ENCODE peak calls at places on chromosomes 11 and 22, in eight cellular contexts. O, F, U, G, R, J, K and Q are unnamed samples.

GRCh38 chr11:3959015-3959917 is 103.8 kb downstream of the STIM1 start:
- DNase-seq in O (no peak), F (no peak), U (no peak), G (peak), R (peak), J (no peak), K (no peak), Q (no peak)

GRCh38 chr22:37801946-37802309 is 5.8 kb upstream of the GCAT start:
- DNase-seq in O (no peak), F (no peak), U (no peak), G (no peak), R (no peak), J (no peak), K (no peak), Q (no peak)

GRCh38 chr11:19394525-19395016 is 153.8 kb upstream of the E2F8 start:
- DNase-seq in O (no peak), F (no peak), U (no peak), G (no peak), R (no peak), J (no peak), K (no peak), Q (no peak)

GRCh38 chr22:17575681-17576080 is 12.4 kb downstream of the SLC25A18 start:
- DNase-seq in O (no peak), F (no peak), U (no peak), G (no peak), R (no peak), J (no peak), K (no peak), Q (no peak)

GRCh38 chr11:2891901-2892214 is 6.3 kb upstream of the CDKN1C start:
- DNase-seq in O (no peak), F (no peak), U (no peak), G (no peak), R (peak), J (no peak), K (no peak), Q (no peak)

GRCh38 chr11:73323464-73323863 is 15.4 kb downstream of the ARHGEF17 start:
- DNase-seq in O (no peak), F (no peak), U (no peak), G (no peak), R (peak), J (no peak), K (no peak), Q (no peak)

GRCh38 chr11:112834277-112834755 is 126.9 kb upstream of the NCAM1 start:
- DNase-seq in O (no peak), F (no peak), U (no peak), G (no peak), R (no peak), J (no peak), K (peak), Q (no peak)

GRCh38 chr11:61731956-61732675 is 20.3 kb upstream of the MYRF start:
- DNase-seq in O (no peak), F (no peak), U (no peak), G (no peak), R (no peak), J (no peak), K (no peak), Q (no peak)

GRCh38 chr11:1557168-1557884 is 14.7 kb downstream of the DUSP8 start:
- DNase-seq in O (no peak), F (no peak), U (no peak), G (no peak), R (no peak), J (no peak), K (no peak), Q (no peak)

GRCh38 chr22:26389125-26389524 is 39.9 kb upstream of the ASPHD2 start:
- DNase-seq in O (no peak), F (no peak), U (no peak), G (no peak), R (no peak), J (no peak), K (no peak), Q (no peak)

GRCh38 chr11:20458905-20459632 is 71.6 kb downstream of the PRMT3 start:
- DNase-seq in O (no peak), F (no peak), U (no peak), G (no peak), R (no peak), J (no peak), K (no peak), Q (no peak)

GRCh38 chr11:120432056-120433018 is 79.2 kb upstream of the GRIK4 start:
- DNase-seq in O (no peak), F (no peak), U (no peak), G (peak), R (peak), J (no peak), K (no peak), Q (peak)

GRCh38 chr11:68461284-68461861 is 821 bp downstream of the PPP6R3 start:
- DNase-seq in O (no peak), F (no peak), U (peak), G (peak), R (peak), J (no peak), K (peak), Q (no peak)

GRCh38 chr11:68411501-68411991 is 49.0 kb upstream of the PPP6R3 start:
- DNase-seq in O (no peak), F (no peak), U (no peak), G (no peak), R (no peak), J (no peak), K (peak), Q (no peak)